ENCODE peak calls at places on chromosomes 5 and 9, in seven cellular contexts. E is hepatocyte; R is M059J; S is cardiac muscle cell; G is effector memory CD8-positive, alpha-beta T cell; X is mesenteric fat pad; W is stimulated activated CD4-positive, alpha-beta T cell treated with anti-CD3 and anti-CD28 coated beads, TNF-alpha, amount 100 ng/mL, for 48 hours. D is an unnamed sample.

GRCh38 chr9:75930193-75930592 is 39.7 kb downstream of the PCSK5 start:
- DNase-seq in W (no peak), X (no peak), R (no peak), E (peak), S (no peak), G (no peak), D (no peak)

GRCh38 chr9:125529589-125530515 is 177.2 kb downstream of the MAPKAP1 start:
- DNase-seq in G (no peak), X (no peak), W (no peak), R (no peak), S (no peak), E (no peak), D (no peak)

GRCh38 chr5:116272281-116272941 is 187.6 kb downstream of the COMMD10 start:
- DNase-seq in W (no peak), G (no peak), R (peak), X (no peak), S (no peak), E (no peak), D (no peak)

GRCh38 chr9:124792976-124793594 is 16.2 kb downstream of the OLFML2A start:
- DNase-seq in X (no peak), W (no peak), G (no peak), E (no peak), S (no peak), R (no peak), D (no peak)

GRCh38 chr5:179288809-179289185 is 56.5 kb downstream of the ADAMTS2 start:
- DNase-seq in W (no peak), S (no peak), E (no peak), X (no peak), R (no peak), G (no peak), D (no peak)

GRCh38 chr5:59489551-59489950 is 404.0 kb downstream of the PDE4D start:
- DNase-seq in G (no peak), E (no peak), S (no peak), W (no peak), X (no peak), R (no peak), D (no peak)

GRCh38 chr5:167633931-167634341 is 657.5 kb upstream of the WWC1 start:
- DNase-seq in W (no peak), S (no peak), E (no peak), X (no peak), R (peak), G (no peak), D (no peak)

GRCh38 chr9:114652776-114653555 is 4.6 kb downstream of the TEX53 start:
- DNase-seq in G (no peak), E (no peak), S (no peak), W (no peak), X (peak), R (peak), D (no peak)

GRCh38 chr9:127501821-127502343 is 50.6 kb downstream of the LRSAM1 start:
- DNase-seq in W (no peak), R (no peak), S (no peak), E (no peak), G (no peak), X (no peak), D (no peak)

GRCh38 chr9:1005043-1005667 is 28.7 kb downstream of the DMRT3 start:
- DNase-seq in W (no peak), R (peak), E (peak), S (peak), X (no peak), G (no peak), D (peak)

GRCh38 chr9:3732077-3733038 is 206.6 kb upstream of the RFX3 start:
- DNase-seq in R (peak), G (peak), E (peak), X (no peak), W (peak), S (peak), D (peak)

GRCh38 chr5:132024789-132025402 is 13.4 kb upstream of the ACSL6 start:
- DNase-seq in X (peak), S (peak), W (no peak), E (no peak), G (no peak), R (no peak), D (no peak)

GRCh38 chr9:19232117-19232829 is 1.8 kb downstream of the DENND4C start:
- DNase-seq in W (no peak), E (no peak), R (peak), S (no peak), G (no peak), X (no peak), D (no peak)

GRCh38 chr5:84191296-84191695 is 193.4 kb downstream of the EDIL3 start:
- DNase-seq in R (no peak), W (no peak), G (no peak), S (peak), X (no peak), E (no peak), D (no peak)

GRCh38 chr5:132949151-132949550 is 14.3 kb downstream of the AFF4 start:
- DNase-seq in R (no peak), E (no peak), G (no peak), S (peak), W (no peak), X (no peak), D (no peak)

GRCh38 chr9:75184471-75184870 is 96.2 kb downstream of the OSTF1 start:
- DNase-seq in E (no peak), R (peak), G (no peak), X (no peak), W (no peak), S (no peak), D (no peak)

GRCh38 chr9:36328798-36329411 is 70.7 kb upstream of the GNE start:
- DNase-seq in W (peak), G (peak), X (no peak), S (peak), E (peak), R (peak), D (peak)

GRCh38 chr9:136625101-136626065 is 37.3 kb upstream of the EGFL7 start:
- DNase-seq in G (no peak), X (no peak), E (peak), S (peak), W (no peak), R (peak), D (no peak)

GRCh38 chr5:127373858-127374491 is 83.4 kb downstream of the MEGF10 start:
- DNase-seq in G (no peak), R (no peak), S (no peak), E (no peak), X (no peak), W (no peak), D (peak)

D was measured in GDM1.